ENCODE peak calls at places on chromosomes 7 and 10, in eight cellular contexts. Y, M, F, X, I, Q, U and C are unnamed samples.

GRCh38 chr7:92461027-92462003 is 14.0 kb downstream of the GATAD1 start:
- DNase-seq in Y (peak), M (no peak), F (peak), X (peak), I (no peak), Q (peak), U (no peak), C (no peak)

GRCh38 chr7:115271332-115272235 is 349.7 kb downstream of the MDFIC start:
- DNase-seq in Y (no peak), M (no peak), F (peak), X (no peak), I (peak), Q (peak), U (no peak), C (no peak)

GRCh38 chr7:25858562-25859411 is 293.2 kb upstream of the NFE2L3 start:
- DNase-seq in Y (no peak), M (no peak), F (no peak), X (no peak), I (no peak), Q (no peak), U (no peak), C (peak)

GRCh38 chr7:6691609-6692106 is 15.1 kb downstream of the ZNF12 start:
- DNase-seq in Y (peak), M (no peak), F (peak), X (no peak), I (peak), Q (no peak), U (no peak), C (no peak)

GRCh38 chr10:104577861-104578480 is 63.1 kb upstream of the SORCS3 start:
- DNase-seq in Y (no peak), M (no peak), F (peak), X (no peak), I (no peak), Q (peak), U (no peak), C (no peak)

GRCh38 chr10:6494934-6495592 is 85.0 kb downstream of the PRKCQ start:
- DNase-seq in Y (no peak), M (peak), F (no peak), X (peak), I (no peak), Q (no peak), U (no peak), C (no peak)

GRCh38 chr10:48605786-48606529 is 1.1 kb upstream of the ARHGAP22 start:
- DNase-seq in Y (peak), M (no peak), F (no peak), X (no peak), I (no peak), Q (no peak), U (no peak), C (no peak)

GRCh38 chr10:28734940-28735759 is 57.8 kb downstream of the BAMBI start:
- DNase-seq in Y (peak), M (no peak), F (peak), X (no peak), I (peak), Q (peak), U (peak), C (no peak)